ENCODE peak calls at places on chromosomes 16 and 17, in four cellular contexts. T is H1, K is SK-N-SH, Y is K562. X is an unnamed sample.

GRCh38 chr16:89641719-89642187 is 15.8 kb downstream of the CHMP1A start:
- DNase-seq in T (no peak), K (no peak), Y (no peak), X (no peak)

GRCh38 chr16:24609740-24610420 is 70.5 kb downstream of the RBBP6 start:
- DNase-seq in T (peak), K (peak), Y (no peak), X (no peak)

GRCh38 chr17:78793968-78794367 is 11.9 kb upstream of the CYTH1 start:
- DNase-seq in T (no peak), K (no peak), Y (no peak), X (no peak)

GRCh38 chr17:78437508-78438169 is 59.2 kb downstream of the PGS1 start:
- DNase-seq in T (no peak), K (no peak), Y (no peak), X (no peak)

GRCh38 chr16:64950731-64951130 is 171.1 kb downstream of the CDH11 start:
- DNase-seq in T (no peak), K (no peak), Y (no peak), X (no peak)

GRCh38 chr17:6163632-6164319 is 93.6 kb downstream of the WSCD1 start:
- DNase-seq in T (no peak), K (no peak), Y (no peak), X (no peak)

GRCh38 chr16:63614421-63614820 is 1507.4 kb downstream of the CDH11 start:
- DNase-seq in T (no peak), K (no peak), Y (no peak), X (no peak)

GRCh38 chr16:89037261-89038152 is 56.1 kb upstream of the ACSF3 start:
- DNase-seq in T (peak), K (no peak), Y (peak), X (no peak)

GRCh38 chr17:60158751-60159478 is 9.1 kb downstream of the CA4 start:
- DNase-seq in T (peak), K (peak), Y (no peak), X (no peak)

GRCh38 chr16:84406006-84406963 is 37.9 kb downstream of the ATP2C2 start:
- DNase-seq in T (no peak), K (peak), Y (peak), X (no peak)

GRCh38 chr17:64256913-64257807 is 5.9 kb downstream of the TEX2 start:
- DNase-seq in T (no peak), K (no peak), Y (no peak), X (no peak)

GRCh38 chr17:68096111-68096510 is 60.6 kb downstream of the KPNA2 start:
- DNase-seq in T (no peak), K (no peak), Y (no peak), X (no peak)

GRCh38 chr16:87824991-87825841 is 44.1 kb downstream of the SLC7A5 start:
- DNase-seq in T (no peak), K (no peak), Y (no peak), X (no peak)

GRCh38 chr17:45794840-45795239 is 10.7 kb downstream of the CRHR1 start:
- DNase-seq in T (no peak), K (no peak), Y (peak), X (no peak)

GRCh38 chr17:79223953-79224352 is 149.3 kb downstream of the ENGASE start:
- DNase-seq in T (no peak), K (no peak), Y (no peak), X (no peak)

GRCh38 chr17:4721203-4722135 is 9.8 kb upstream of the MED11 start:
- DNase-seq in T (no peak), K (no peak), Y (peak), X (no peak)

GRCh38 chr17:4480929-4481898 is 17.5 kb upstream of the SPNS2 start:
- DNase-seq in T (no peak), K (no peak), Y (no peak), X (no peak)

GRCh38 chr17:72661093-72661944 is 431.2 kb downstream of the SLC39A11 start:
- DNase-seq in T (no peak), K (peak), Y (no peak), X (no peak)

GRCh38 chr17:78351449-78352006 is 8.3 kb downstream of the SOCS3 start:
- DNase-seq in T (peak), K (no peak), Y (no peak), X (no peak)

GRCh38 chr16:1976216-1976520 is 4.3 kb downstream of the TBL3 start:
- DNase-seq in T (no peak), K (no peak), Y (no peak), X (no peak)

GRCh38 chr17:37273419-37274051 is 102.2 kb upstream of the C17orf78 start:
- DNase-seq in T (no peak), K (peak), Y (peak), X (no peak)

GRCh38 chr16:77675464-77676324 is 46.6 kb upstream of the NUDT7 start:
- DNase-seq in T (peak), K (peak), Y (peak), X (peak)

GRCh38 chr17:77286641-77287431 is 146.1 kb downstream of the SEC14L1 start:
- DNase-seq in T (no peak), K (peak), Y (no peak), X (no peak)

GRCh38 chr16:29811170-29811895 is 660 bp upstream of the PRRT2 start:
- DNase-seq in T (peak), K (peak), Y (peak), X (peak)

GRCh38 chr17:35373532-35373983 is at the start of gene SLFN11:
- DNase-seq in T (peak), K (peak), Y (no peak), X (peak)

GRCh38 chr17:35371934-35372333 is 1.5 kb downstream of the SLFN11 start:
- DNase-seq in T (no peak), K (no peak), Y (no peak), X (no peak)

GRCh38 chr17:35372846-35373531 is 432 bp downstream of the SLFN11 start:
- DNase-seq in T (no peak), K (peak), Y (peak), X (no peak)

GRCh38 chr17:35373984-35374765 is 754 bp upstream of the SLFN11 start:
- DNase-seq in T (peak), K (peak), Y (no peak), X (no peak)

DNA sequence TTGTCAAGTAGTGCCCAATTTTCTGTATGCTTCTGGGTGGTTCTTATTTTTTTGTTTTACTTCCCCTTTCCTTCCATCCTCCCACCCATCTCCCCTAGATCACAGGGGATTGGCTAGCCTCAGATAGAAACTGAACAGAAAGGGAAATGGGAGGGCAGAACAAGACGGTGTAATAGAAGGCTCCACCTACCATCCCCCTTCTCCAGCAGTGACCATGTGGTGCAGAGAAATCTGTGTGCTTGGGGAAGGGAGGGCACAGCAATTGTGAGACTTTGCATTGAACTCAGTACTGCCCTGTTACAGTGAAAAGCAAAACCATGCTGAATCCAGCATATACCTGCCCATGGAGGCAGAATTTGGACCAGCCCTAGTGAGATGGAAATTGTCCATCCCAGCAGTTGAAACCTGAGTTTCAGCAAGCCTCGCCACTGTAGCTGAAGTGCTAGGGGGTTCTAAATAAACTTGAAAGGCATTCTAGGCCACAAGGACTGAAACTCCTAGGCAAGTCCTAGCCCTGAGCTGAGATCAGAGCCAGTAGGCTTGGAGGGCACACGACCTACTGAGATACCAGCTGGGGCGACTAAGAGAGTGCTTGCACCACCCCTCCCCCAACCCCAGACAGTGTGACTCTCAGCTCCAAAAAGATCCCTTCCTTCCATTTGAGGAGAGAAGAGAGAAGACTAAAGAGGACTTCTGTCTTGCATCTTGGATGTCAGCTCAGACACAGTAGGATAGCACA is 5.2 kb downstream of the SLFN11 start:
- DNase-seq in T (no peak), K (no peak), Y (no peak), X (peak)
- TF ChIP-seq NRF1 in T (no peak), K (no peak), Y (no peak), X (no peak)

GRCh38 chr16:85759136-85759535 is 8.2 kb upstream of the C16orf74 start:
- DNase-seq in T (no peak), K (no peak), Y (no peak), X (no peak)
- H3K27ac ChIP-seq in T (no peak), K (no peak), Y (no peak), X (no peak)

GRCh38 chr16:50234771-50235556 is 31.4 kb upstream of the ADCY7 start:
- DNase-seq in T (no peak), K (no peak), Y (no peak), X (no peak)
- TF ChIP-seq NRF1 in T (no peak), K (no peak), Y (no peak), X (no peak)

DNA sequence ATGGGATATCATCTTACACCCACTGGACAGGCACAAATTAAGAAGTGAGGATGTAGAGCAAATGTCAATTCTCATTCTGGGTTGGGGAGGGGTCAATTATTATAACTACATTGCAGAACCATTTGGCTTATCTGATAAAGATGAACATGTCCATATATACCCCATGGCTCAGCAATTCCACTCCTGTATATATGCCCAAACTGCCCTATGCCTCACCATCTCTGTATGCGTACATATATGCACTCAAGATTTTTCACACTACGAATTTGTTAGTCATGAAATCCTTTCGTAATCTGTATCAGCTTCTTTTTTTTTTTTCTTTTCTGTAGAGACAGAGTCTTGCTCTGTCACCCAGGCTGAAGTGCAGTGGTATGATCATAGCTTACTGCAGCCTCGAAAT is 20.8 kb upstream of the CNEP1R1 start:
- DNase-seq in T (no peak), K (no peak), Y (no peak), X (no peak)
- H3K27ac ChIP-seq in T (no peak), K (no peak), Y (no peak), X (no peak)

X was measured in GM12878.